ENCODE peak calls at places on chromosomes 16 and 17, in six cellular contexts. One of them, this sample, is unnamed.

GRCh38 chr16:85673529-85674417 is 15.0 kb downstream of the GINS2 start:
- DNase-seq in cardiac fibroblast: peak; percentile 64
- DNase-seq in activated naive CD8-positive, alpha-beta T cell treated with anti-CD3 and anti-CD28 coated beads for 36 hours: no peak
- DNase-seq in iPS DF 19.7: no peak
- DNase-seq in nucleus accumbens: no peak
- DNase-seq in GM20000: no peak
- DNase-seq in this sample: no peak

GRCh38 chr17:62892870-62893338 is 73.1 kb upstream of the TANC2 start:
- DNase-seq in cardiac fibroblast: peak; percentile 95
- DNase-seq in activated naive CD8-positive, alpha-beta T cell treated with anti-CD3 and anti-CD28 coated beads for 36 hours: peak; percentile 16
- DNase-seq in iPS DF 19.7: no peak
- DNase-seq in nucleus accumbens: no peak
- DNase-seq in GM20000: no peak
- DNase-seq in this sample: peak; percentile 4

GRCh38 chr16:84737658-84738057 is 37.9 kb downstream of the USP10 start:
- DNase-seq in cardiac fibroblast: no peak
- DNase-seq in activated naive CD8-positive, alpha-beta T cell treated with anti-CD3 and anti-CD28 coated beads for 36 hours: no peak
- DNase-seq in iPS DF 19.7: no peak
- DNase-seq in nucleus accumbens: no peak
- DNase-seq in GM20000: no peak
- DNase-seq in this sample: no peak

GRCh38 chr16:22257440-22257839 is 39.8 kb upstream of the POLR3E start:
- DNase-seq in cardiac fibroblast: no peak
- DNase-seq in activated naive CD8-positive, alpha-beta T cell treated with anti-CD3 and anti-CD28 coated beads for 36 hours: no peak
- DNase-seq in iPS DF 19.7: no peak
- DNase-seq in nucleus accumbens: no peak
- DNase-seq in GM20000: no peak
- DNase-seq in this sample: no peak

GRCh38 chr17:71361691-71362450 is 758.9 kb upstream of the SOX9 start:
- DNase-seq in cardiac fibroblast: peak; percentile 28
- DNase-seq in activated naive CD8-positive, alpha-beta T cell treated with anti-CD3 and anti-CD28 coated beads for 36 hours: no peak
- DNase-seq in iPS DF 19.7: no peak
- DNase-seq in nucleus accumbens: no peak
- DNase-seq in GM20000: no peak
- DNase-seq in this sample: no peak

GRCh38 chr17:39716879-39717536 is 13.3 kb downstream of the MIEN1 start:
- DNase-seq in cardiac fibroblast: no peak
- DNase-seq in activated naive CD8-positive, alpha-beta T cell treated with anti-CD3 and anti-CD28 coated beads for 36 hours: no peak
- DNase-seq in iPS DF 19.7: no peak
- DNase-seq in nucleus accumbens: no peak
- DNase-seq in GM20000: no peak
- DNase-seq in this sample: no peak

GRCh38 chr16:90020838-90021382 is 1.7 kb upstream of the DBNDD1 start:
- DNase-seq in cardiac fibroblast: peak; percentile 35
- DNase-seq in activated naive CD8-positive, alpha-beta T cell treated with anti-CD3 and anti-CD28 coated beads for 36 hours: no peak
- DNase-seq in iPS DF 19.7: no peak
- DNase-seq in nucleus accumbens: no peak
- DNase-seq in GM20000: no peak
- DNase-seq in this sample: peak; percentile 24

GRCh38 chr16:77579283-77579985 is 142.9 kb upstream of the NUDT7 start:
- DNase-seq in cardiac fibroblast: peak; percentile 84
- DNase-seq in activated naive CD8-positive, alpha-beta T cell treated with anti-CD3 and anti-CD28 coated beads for 36 hours: no peak
- DNase-seq in iPS DF 19.7: no peak
- DNase-seq in nucleus accumbens: no peak
- DNase-seq in GM20000: no peak
- DNase-seq in this sample: no peak

GRCh38 chr17:44210342-44211192 is 8.9 kb downstream of the UBTF start:
- DNase-seq in cardiac fibroblast: peak; percentile 86
- DNase-seq in activated naive CD8-positive, alpha-beta T cell treated with anti-CD3 and anti-CD28 coated beads for 36 hours: peak; percentile 98
- DNase-seq in iPS DF 19.7: no peak
- DNase-seq in nucleus accumbens: peak; percentile 82
- DNase-seq in GM20000: peak; percentile 95
- DNase-seq in this sample: peak; percentile 95

GRCh38 chr16:21656795-21657768 is 4.7 kb upstream of the IGSF6 start:
- DNase-seq in cardiac fibroblast: peak; percentile 75
- DNase-seq in activated naive CD8-positive, alpha-beta T cell treated with anti-CD3 and anti-CD28 coated beads for 36 hours: no peak
- DNase-seq in iPS DF 19.7: no peak
- DNase-seq in nucleus accumbens: no peak
- DNase-seq in GM20000: peak; percentile 65
- DNase-seq in this sample: peak; percentile 66

GRCh38 chr17:76391200-76391715 is 6.8 kb downstream of the SPHK1 start:
- DNase-seq in cardiac fibroblast: no peak
- DNase-seq in activated naive CD8-positive, alpha-beta T cell treated with anti-CD3 and anti-CD28 coated beads for 36 hours: no peak
- DNase-seq in iPS DF 19.7: no peak
- DNase-seq in nucleus accumbens: no peak
- DNase-seq in GM20000: no peak
- DNase-seq in this sample: no peak

GRCh38 chr16:89670496-89671431 is 13.1 kb downstream of the SPATA33 start:
- DNase-seq in cardiac fibroblast: peak; percentile 48
- DNase-seq in activated naive CD8-positive, alpha-beta T cell treated with anti-CD3 and anti-CD28 coated beads for 36 hours: no peak
- DNase-seq in iPS DF 19.7: no peak
- DNase-seq in nucleus accumbens: no peak
- DNase-seq in GM20000: no peak
- DNase-seq in this sample: no peak

GRCh38 chr16:14003119-14003570 is 68.0 kb upstream of the MRTFB start:
- DNase-seq in cardiac fibroblast: peak; percentile 50
- DNase-seq in activated naive CD8-positive, alpha-beta T cell treated with anti-CD3 and anti-CD28 coated beads for 36 hours: no peak
- DNase-seq in iPS DF 19.7: peak; percentile 59
- DNase-seq in nucleus accumbens: peak; percentile 63
- DNase-seq in GM20000: peak; percentile 13
- DNase-seq in this sample: no peak

GRCh38 chr17:18963126-18964017 is 11.4 kb downstream of the SLC5A10 start:
- DNase-seq in cardiac fibroblast: peak; percentile 5
- DNase-seq in activated naive CD8-positive, alpha-beta T cell treated with anti-CD3 and anti-CD28 coated beads for 36 hours: no peak
- DNase-seq in iPS DF 19.7: no peak
- DNase-seq in nucleus accumbens: no peak
- DNase-seq in GM20000: no peak
- DNase-seq in this sample: no peak

GRCh38 chr16:69481901-69482341 is 57.5 kb downstream of the CYB5B start:
- DNase-seq in cardiac fibroblast: peak; percentile 76
- DNase-seq in activated naive CD8-positive, alpha-beta T cell treated with anti-CD3 and anti-CD28 coated beads for 36 hours: no peak
- DNase-seq in iPS DF 19.7: no peak
- DNase-seq in nucleus accumbens: peak; percentile 69
- DNase-seq in GM20000: no peak
- DNase-seq in this sample: no peak

This sample was measured in GM12865.